ENCODE peak calls at places on chromosomes 5 and 9, in seven cellular contexts. L is body of pancreas; A is neuronal stem cell; S is stomach; P is CD8-positive, alpha-beta memory T cell; Q is cardiac muscle cell; K is aorta. X is an unnamed sample. For H3K4me1 and H3K27me3, the result is how much of the 10 kb centered on the place peaks cover.

GRCh38 chr5:103258957-103259704 is 568 bp downstream of the MACIR start:
- DNase-seq in L (peak), A (peak), S (peak), P (peak), Q (peak), K (peak), X (peak)

GRCh38 chr9:12916037-12916436 is 141.2 kb downstream of the LURAP1L start:
- DNase-seq in L (peak), A (peak), S (no peak), P (no peak), Q (peak), K (no peak), X (no peak)

GRCh38 chr9:99085949-99086948 is 18.7 kb upstream of the TGFBR1 start:
- DNase-seq in L (no peak), A (no peak), S (no peak), P (no peak), Q (no peak), K (no peak), X (no peak)

GRCh38 chr5:2157372-2157771 is 274.6 kb upstream of the IRX4 start:
- DNase-seq in L (no peak), A (no peak), S (no peak), P (no peak), Q (no peak), K (peak), X (no peak)

GRCh38 chr5:102411-103043 is 10.6 kb downstream of the PLEKHG4B start:
- DNase-seq in L (no peak), A (no peak), S (no peak), P (no peak), Q (no peak), K (no peak), X (no peak)

GRCh38 chr9:91164724-91165520 is 196.8 kb downstream of the AUH start:
- DNase-seq in L (peak), A (no peak), S (peak), P (peak), Q (no peak), K (peak), X (peak)

GRCh38 chr9:90726215-90726614 is 75.4 kb upstream of the SYK start:
- DNase-seq in L (no peak), A (no peak), S (no peak), P (no peak), Q (peak), K (no peak), X (no peak)

GRCh38 chr5:142611154-142611553 is 74.7 kb downstream of the FGF1 start:
- DNase-seq in L (peak), A (peak), S (peak), P (peak), Q (peak), K (peak), X (peak)

GRCh38 chr5:150672237-150672883 is 11.3 kb downstream of the MYOZ3 start:
- DNase-seq in L (peak), A (no peak), S (peak), P (no peak), Q (peak), K (peak), X (peak)

GRCh38 chr5:81579525-81579924 is 171.4 kb downstream of the SSBP2 start:
- DNase-seq in L (no peak), A (no peak), S (no peak), P (no peak), Q (no peak), K (no peak), X (no peak)

GRCh38 chr9:132424857-132425702 is 15.1 kb downstream of the CFAP77 start:
- DNase-seq in L (no peak), A (peak), S (no peak), P (no peak), Q (no peak), K (no peak), X (no peak)

GRCh38 chr5:63125862-63126261 is 547.2 kb downstream of the LRRC70 start:
- DNase-seq in L (no peak), A (no peak), S (no peak), P (no peak), Q (peak), K (no peak), X (no peak)

GRCh38 chr5:7897014-7897600 is 28.2 kb downstream of the MTRR start:
- DNase-seq in L (peak), A (no peak), S (no peak), P (no peak), Q (peak), K (no peak), X (peak)

GRCh38 chr5:113259034-113259433 is 175.8 kb downstream of the TSSK1B start:
- DNase-seq in L (no peak), A (no peak), S (no peak), P (no peak), Q (no peak), K (no peak), X (no peak)

GRCh38 chr5:113212244-113212920 is 222.4 kb downstream of the TSSK1B start:
- DNase-seq in L (peak), A (no peak), S (no peak), P (no peak), Q (peak), K (no peak), X (no peak)

GRCh38 chr5:169020102-169020501 is 280.8 kb downstream of the SLIT3 start:
- DNase-seq in L (peak), A (no peak), S (no peak), P (no peak), Q (peak), K (no peak), X (peak)

GRCh38 chr9:35350212-35350611 is 139.7 kb upstream of the RUSC2 start:
- DNase-seq in L (no peak), A (no peak), S (no peak), P (no peak), Q (no peak), K (no peak), X (no peak)

GRCh38 chr9:121674952-121675351 is 23.5 kb downstream of the DAB2IP start:
- DNase-seq in L (no peak), A (no peak), S (no peak), P (no peak), Q (no peak), K (no peak), X (no peak)

GRCh38 chr5:151208481-151208914 is 15.4 kb downstream of the CCDC69 start:
- DNase-seq in L (no peak), A (no peak), S (no peak), P (no peak), Q (no peak), K (no peak), X (no peak)

GRCh38 chr5:60507687-60508086 is 192.3 kb downstream of the DEPDC1B start:
- DNase-seq in L (no peak), A (no peak), S (no peak), P (no peak), Q (no peak), K (no peak), X (no peak)

GRCh38 chr5:53826503-53826902 is 266.1 kb downstream of the NDUFS4 start:
- DNase-seq in L (no peak), A (no peak), S (no peak), P (no peak), Q (no peak), K (no peak), X (no peak)

GRCh38 chr9:30796806-30797205 is 1587.6 kb upstream of the ACO1 start:
- DNase-seq in L (no peak), A (no peak), S (no peak), P (no peak), Q (no peak), K (no peak), X (peak)

GRCh38 chr5:38208782-38209378 is 49.5 kb upstream of the EGFLAM start:
- DNase-seq in L (peak), A (peak), S (no peak), P (no peak), Q (peak), K (no peak), X (peak)

GRCh38 chr9:97668485-97668884 is 28.7 kb downstream of the XPA start:
- DNase-seq in L (no peak), A (no peak), S (no peak), P (no peak), Q (no peak), K (no peak), X (no peak)

GRCh38 chr5:36535390-36535789 is 71.0 kb upstream of the SLC1A3 start:
- DNase-seq in L (no peak), A (no peak), S (no peak), P (no peak), Q (no peak), K (no peak), X (no peak)

GRCh38 chr5:44875661-44876250 is 67.0 kb downstream of the MRPS30 start:
- DNase-seq in L (no peak), A (no peak), S (no peak), P (no peak), Q (no peak), K (no peak), X (no peak)

GRCh38 chr9:121748080-121748479 is 96.6 kb downstream of the DAB2IP start:
- DNase-seq in L (no peak), A (no peak), S (no peak), P (no peak), Q (no peak), K (no peak), X (no peak)

GRCh38 chr5:140136624-140137023 is 10.9 kb downstream of the IGIP start:
- DNase-seq in L (no peak), A (no peak), S (no peak), P (no peak), Q (no peak), K (no peak), X (no peak)

DNA sequence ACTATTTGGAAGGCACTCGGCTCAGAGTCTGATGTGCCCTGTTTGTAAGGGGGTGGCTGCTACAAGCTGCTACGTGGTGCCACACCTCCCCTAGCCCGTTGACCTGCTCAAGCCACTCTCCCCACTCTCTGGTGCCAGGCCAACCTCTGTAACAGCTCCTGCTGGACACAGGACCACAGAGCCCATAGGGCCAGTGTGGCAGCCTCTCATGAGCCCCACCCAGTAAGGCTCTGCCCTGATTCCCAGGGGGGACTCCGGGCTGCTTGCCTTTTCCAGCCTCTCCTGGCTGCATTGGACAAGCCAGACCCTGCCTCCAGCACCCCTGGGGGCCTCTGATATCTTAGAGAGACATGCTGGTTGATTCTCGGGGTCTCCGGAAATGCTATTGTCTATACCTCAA is 53.3 kb upstream of the ANGPTL2 start:
- DNase-seq in L (no peak), A (no peak), S (peak), P (no peak), Q (no peak), K (peak), X (no peak)
- H3K4me1 ChIP-seq in L (under half), A (under half), S (under half), P (under half), Q (under half), K (under half), X (under half)

GRCh38 chr5:88664630-88665029 is 218.4 kb downstream of the MEF2C start:
- DNase-seq in L (no peak), A (no peak), S (no peak), P (no peak), Q (no peak), K (no peak), X (no peak)
- H3K27me3 ChIP-seq in L (under half), A (under half), S (half or more), P (half or more), Q (half or more), K (under half), X (under half)

GRCh38 chr9:124426361-124426760 is 11.1 kb upstream of the PSMB7 start:
- DNase-seq in L (no peak), A (no peak), S (no peak), P (no peak), Q (no peak), K (no peak), X (no peak)

GRCh38 chr9:124427281-124427680 is 12.0 kb upstream of the PSMB7 start:
- DNase-seq in L (no peak), A (no peak), S (no peak), P (no peak), Q (no peak), K (no peak), X (no peak)

GRCh38 chr9:124423591-124423990 is 8.3 kb upstream of the PSMB7 start:
- DNase-seq in L (no peak), A (no peak), S (no peak), P (no peak), Q (no peak), K (no peak), X (no peak)

GRCh38 chr9:124428751-124429529 is 13.7 kb upstream of the PSMB7 start:
- DNase-seq in L (no peak), A (no peak), S (no peak), P (no peak), Q (no peak), K (no peak), X (no peak)

GRCh38 chr9:124429530-124429867 is 14.3 kb upstream of the PSMB7 start:
- DNase-seq in L (no peak), A (no peak), S (no peak), P (no peak), Q (no peak), K (no peak), X (no peak)
- H3K4me3 ChIP-seq in L (no peak), A (no peak), S (no peak), P (no peak), Q (no peak), K (no peak), X (no peak)

GRCh38 chr9:72444436-72444835 is 77.0 kb upstream of the TMC1 start:
- DNase-seq in L (no peak), A (no peak), S (no peak), P (no peak), Q (no peak), K (no peak), X (no peak)

GRCh38 chr9:72440383-72440782 is 75.4 kb upstream of the ZFAND5 start:
- DNase-seq in L (no peak), A (no peak), S (no peak), P (no peak), Q (no peak), K (no peak), X (no peak)

GRCh38 chr9:72443855-72444254 is 77.6 kb upstream of the TMC1 start:
- DNase-seq in L (no peak), A (no peak), S (no peak), P (peak), Q (no peak), K (no peak), X (no peak)

GRCh38 chr9:72441296-72442211 is 76.5 kb upstream of the ZFAND5 start:
- DNase-seq in L (no peak), A (no peak), S (no peak), P (no peak), Q (no peak), K (no peak), X (no peak)

GRCh38 chr9:72442212-72442607 is 77.2 kb upstream of the ZFAND5 start:
- DNase-seq in L (no peak), A (no peak), S (no peak), P (no peak), Q (no peak), K (no peak), X (no peak)
- H3K4me1 ChIP-seq in L (under half), A (under half), S (under half), P (under half), Q (under half), K (under half), X (under half)